ENCODE peak calls at places on chromosomes 6 and 20, in seven cellular contexts. One of them, this sample, is unnamed.

GRCh38 chr6:74015427-74015826 is 319.4 kb downstream of the CD109 start:
- DNase-seq in Peyer's patch: no peak
- DNase-seq in endothelial cell: no peak
- DNase-seq in transverse colon: no peak
- DNase-seq in left lung: no peak
- DNase-seq in cardiac fibroblast: no peak
- DNase-seq in fibroblast of the aortic adventitia: no peak
- DNase-seq in this sample: no peak

GRCh38 chr6:36376742-36377141 is 10.7 kb downstream of the ETV7 start:
- DNase-seq in Peyer's patch: no peak
- DNase-seq in endothelial cell: no peak
- DNase-seq in transverse colon: no peak
- DNase-seq in left lung: no peak
- DNase-seq in cardiac fibroblast: no peak
- DNase-seq in fibroblast of the aortic adventitia: no peak
- DNase-seq in this sample: no peak

GRCh38 chr6:34391711-34392496 is 565 bp downstream of the NUDT3 start:
- DNase-seq in Peyer's patch: peak; percentile 58
- DNase-seq in endothelial cell: peak; percentile 67
- DNase-seq in transverse colon: peak; percentile 61
- DNase-seq in left lung: peak; percentile 91
- DNase-seq in cardiac fibroblast: peak; percentile 49
- DNase-seq in fibroblast of the aortic adventitia: peak; percentile 45
- DNase-seq in this sample: peak; percentile 60

GRCh38 chr20:51116765-51117686 is 94.1 kb upstream of the KCNG1 start:
- DNase-seq in Peyer's patch: no peak
- DNase-seq in endothelial cell: no peak
- DNase-seq in transverse colon: no peak
- DNase-seq in left lung: no peak
- DNase-seq in cardiac fibroblast: no peak
- DNase-seq in fibroblast of the aortic adventitia: peak; percentile 14
- DNase-seq in this sample: peak; percentile 35

GRCh38 chr20:52047811-52048302 is 143.7 kb downstream of the ZFP64 start:
- DNase-seq in Peyer's patch: no peak
- DNase-seq in endothelial cell: no peak
- DNase-seq in transverse colon: no peak
- DNase-seq in left lung: no peak
- DNase-seq in cardiac fibroblast: peak; percentile 7
- DNase-seq in fibroblast of the aortic adventitia: no peak
- DNase-seq in this sample: peak; percentile 53

GRCh38 chr6:138309695-138310094 is 68.0 kb upstream of the SMIM28 start:
- DNase-seq in Peyer's patch: no peak
- DNase-seq in endothelial cell: no peak
- DNase-seq in transverse colon: no peak
- DNase-seq in left lung: no peak
- DNase-seq in cardiac fibroblast: no peak
- DNase-seq in fibroblast of the aortic adventitia: no peak
- DNase-seq in this sample: no peak

GRCh38 chr6:168411130-168411529 is 29.9 kb upstream of the SMOC2 start:
- DNase-seq in Peyer's patch: no peak
- DNase-seq in endothelial cell: no peak
- DNase-seq in transverse colon: no peak
- DNase-seq in left lung: peak; percentile 78
- DNase-seq in cardiac fibroblast: no peak
- DNase-seq in fibroblast of the aortic adventitia: no peak
- DNase-seq in this sample: no peak

GRCh38 chr20:1227121-1227582 is 1.3 kb downstream of the RAD21L1 start:
- DNase-seq in Peyer's patch: no peak
- DNase-seq in endothelial cell: no peak
- DNase-seq in transverse colon: no peak
- DNase-seq in left lung: no peak
- DNase-seq in cardiac fibroblast: no peak
- DNase-seq in fibroblast of the aortic adventitia: no peak
- DNase-seq in this sample: no peak

GRCh38 chr20:4519530-4519929 is 202.2 kb upstream of the PRND start:
- DNase-seq in Peyer's patch: no peak
- DNase-seq in endothelial cell: peak; percentile 53
- DNase-seq in transverse colon: no peak
- DNase-seq in left lung: no peak
- DNase-seq in cardiac fibroblast: no peak
- DNase-seq in fibroblast of the aortic adventitia: no peak
- DNase-seq in this sample: no peak

GRCh38 chr20:16018881-16019280 is 554.4 kb downstream of the KIF16B start:
- DNase-seq in Peyer's patch: no peak
- DNase-seq in endothelial cell: no peak
- DNase-seq in transverse colon: no peak
- DNase-seq in left lung: no peak
- DNase-seq in cardiac fibroblast: no peak
- DNase-seq in fibroblast of the aortic adventitia: no peak
- DNase-seq in this sample: no peak

GRCh38 chr6:125191916-125192609 is 38.5 kb downstream of the TPD52L1 start:
- DNase-seq in Peyer's patch: peak; percentile 24
- DNase-seq in endothelial cell: peak; percentile 37
- DNase-seq in transverse colon: peak; percentile 69
- DNase-seq in left lung: no peak
- DNase-seq in cardiac fibroblast: peak; percentile 88
- DNase-seq in fibroblast of the aortic adventitia: peak; percentile 86
- DNase-seq in this sample: peak; percentile 84

GRCh38 chr6:150254671-150255228 is 111.9 kb downstream of the PPP1R14C start:
- DNase-seq in Peyer's patch: no peak
- DNase-seq in endothelial cell: no peak
- DNase-seq in transverse colon: no peak
- DNase-seq in left lung: no peak
- DNase-seq in cardiac fibroblast: no peak
- DNase-seq in fibroblast of the aortic adventitia: peak; percentile 51
- DNase-seq in this sample: peak; percentile 67

GRCh38 chr20:62732356-62732755 is 23.7 kb downstream of the NTSR1 start:
- DNase-seq in Peyer's patch: no peak
- DNase-seq in endothelial cell: no peak
- DNase-seq in transverse colon: no peak
- DNase-seq in left lung: no peak
- DNase-seq in cardiac fibroblast: no peak
- DNase-seq in fibroblast of the aortic adventitia: no peak
- DNase-seq in this sample: no peak

GRCh38 chr20:64006902-64007301 is 26.0 kb downstream of the PRPF6 start:
- DNase-seq in Peyer's patch: no peak
- DNase-seq in endothelial cell: no peak
- DNase-seq in transverse colon: no peak
- DNase-seq in left lung: no peak
- DNase-seq in cardiac fibroblast: no peak
- DNase-seq in fibroblast of the aortic adventitia: no peak
- DNase-seq in this sample: no peak

GRCh38 chr6:5132741-5133140 is 47.6 kb downstream of the PPP1R3G start:
- DNase-seq in Peyer's patch: peak; percentile 47
- DNase-seq in endothelial cell: peak; percentile 57
- DNase-seq in transverse colon: peak; percentile 44
- DNase-seq in left lung: no peak
- DNase-seq in cardiac fibroblast: peak; percentile 98
- DNase-seq in fibroblast of the aortic adventitia: peak; percentile 95
- DNase-seq in this sample: peak; percentile 80

GRCh38 chr20:2292711-2293110 is 3.1 kb upstream of the TGM3 start:
- DNase-seq in Peyer's patch: no peak
- DNase-seq in endothelial cell: no peak
- DNase-seq in transverse colon: no peak
- DNase-seq in left lung: peak; percentile 87
- DNase-seq in cardiac fibroblast: no peak
- DNase-seq in fibroblast of the aortic adventitia: no peak
- DNase-seq in this sample: no peak

DNA sequence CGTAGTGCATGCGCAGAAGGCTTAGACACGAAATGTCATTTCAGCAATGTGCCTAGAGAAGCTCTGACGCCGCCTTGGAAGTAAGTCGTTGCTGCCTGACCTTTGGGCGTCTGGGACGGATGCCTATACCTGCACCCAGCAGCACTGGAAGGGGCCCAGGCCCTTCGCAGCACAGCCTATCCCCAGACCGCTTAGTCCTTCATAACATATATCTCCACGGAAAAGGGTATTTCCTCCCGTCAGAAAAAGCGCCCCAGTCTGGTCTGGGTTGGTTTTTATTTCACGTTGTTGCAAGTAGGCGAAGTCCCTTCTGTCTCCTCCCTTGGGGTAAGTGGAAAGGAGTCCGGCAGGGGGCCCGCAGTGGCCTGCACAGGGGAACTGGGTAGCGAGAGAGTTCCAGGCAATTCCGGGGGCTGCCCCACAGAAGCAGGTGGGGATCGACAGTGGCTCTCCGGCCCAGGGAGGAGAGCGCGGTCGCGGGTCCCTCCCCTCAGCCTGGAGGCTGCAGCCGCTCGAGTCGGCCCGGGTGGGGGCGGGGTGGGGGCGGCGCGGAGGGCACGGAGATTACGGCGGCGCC is 558 bp upstream of the EYA4 start:
- DNase-seq in Peyer's patch: no peak
- DNase-seq in endothelial cell: peak; percentile 55
- DNase-seq in transverse colon: no peak
- DNase-seq in left lung: peak; percentile 65
- DNase-seq in cardiac fibroblast: peak; percentile 13
- DNase-seq in fibroblast of the aortic adventitia: no peak
- DNase-seq in this sample: peak; percentile 26
- TF ChIP-seq CTCF in Peyer's patch: no peak
- TF ChIP-seq CTCF in endothelial cell: no peak
- TF ChIP-seq CTCF in transverse colon: no peak
- TF ChIP-seq CTCF in left lung: no peak
- TF ChIP-seq CTCF in cardiac fibroblast: no peak
- TF ChIP-seq CTCF in fibroblast of the aortic adventitia: no peak
- TF ChIP-seq CTCF in this sample: peak; percentile 41

GRCh38 chr6:40586369-40586768 is 795 bp downstream of the LRFN2 start:
- DNase-seq in Peyer's patch: no peak
- DNase-seq in endothelial cell: peak; percentile 14
- DNase-seq in transverse colon: no peak
- DNase-seq in left lung: no peak
- DNase-seq in cardiac fibroblast: no peak
- DNase-seq in fibroblast of the aortic adventitia: no peak
- DNase-seq in this sample: no peak

GRCh38 chr6:40588070-40588384 is 863 bp upstream of the LRFN2 start:
- DNase-seq in Peyer's patch: no peak
- DNase-seq in endothelial cell: no peak
- DNase-seq in transverse colon: no peak
- DNase-seq in left lung: no peak
- DNase-seq in cardiac fibroblast: no peak
- DNase-seq in fibroblast of the aortic adventitia: no peak
- DNase-seq in this sample: no peak

GRCh38 chr6:40586800-40587201 is 363 bp downstream of the LRFN2 start:
- DNase-seq in Peyer's patch: no peak
- DNase-seq in endothelial cell: peak; percentile 30
- DNase-seq in transverse colon: no peak
- DNase-seq in left lung: no peak
- DNase-seq in cardiac fibroblast: peak; percentile 2
- DNase-seq in fibroblast of the aortic adventitia: no peak
- DNase-seq in this sample: peak; percentile 1

GRCh38 chr6:40587240-40588069 is at the start of gene LRFN2:
- DNase-seq in Peyer's patch: no peak
- DNase-seq in endothelial cell: peak; percentile 93
- DNase-seq in transverse colon: peak; percentile 76
- DNase-seq in left lung: peak; percentile 89
- DNase-seq in cardiac fibroblast: peak; percentile 74
- DNase-seq in fibroblast of the aortic adventitia: peak; percentile 48
- DNase-seq in this sample: peak; percentile 61

DNA sequence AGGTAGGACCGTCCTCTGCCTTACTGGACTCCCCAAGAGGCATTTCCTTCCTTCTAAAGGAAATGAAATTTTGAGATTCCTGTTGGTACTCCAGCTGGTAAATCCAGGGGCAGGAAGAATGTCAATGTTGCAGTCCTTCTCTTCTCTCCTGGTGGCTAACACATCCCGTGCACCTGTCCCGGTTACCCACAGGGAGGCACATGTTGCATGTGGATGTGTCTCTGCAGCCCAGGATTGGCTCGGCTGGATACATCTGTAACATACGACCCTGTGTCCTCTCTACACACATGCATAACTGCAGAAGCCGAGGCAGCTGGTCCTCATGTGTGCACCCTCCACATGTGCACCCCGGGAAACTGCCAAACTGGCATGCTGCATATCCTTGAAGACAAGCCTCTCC is 1.3 kb upstream of the LRFN2 start:
- DNase-seq in Peyer's patch: no peak
- DNase-seq in endothelial cell: no peak
- DNase-seq in transverse colon: no peak
- DNase-seq in left lung: no peak
- DNase-seq in cardiac fibroblast: no peak
- DNase-seq in fibroblast of the aortic adventitia: no peak
- DNase-seq in this sample: no peak
- TF ChIP-seq CTCF in Peyer's patch: no peak
- TF ChIP-seq CTCF in endothelial cell: no peak
- TF ChIP-seq CTCF in transverse colon: no peak
- TF ChIP-seq CTCF in left lung: no peak
- TF ChIP-seq CTCF in cardiac fibroblast: no peak
- TF ChIP-seq CTCF in fibroblast of the aortic adventitia: no peak
- TF ChIP-seq CTCF in this sample: no peak

DNA sequence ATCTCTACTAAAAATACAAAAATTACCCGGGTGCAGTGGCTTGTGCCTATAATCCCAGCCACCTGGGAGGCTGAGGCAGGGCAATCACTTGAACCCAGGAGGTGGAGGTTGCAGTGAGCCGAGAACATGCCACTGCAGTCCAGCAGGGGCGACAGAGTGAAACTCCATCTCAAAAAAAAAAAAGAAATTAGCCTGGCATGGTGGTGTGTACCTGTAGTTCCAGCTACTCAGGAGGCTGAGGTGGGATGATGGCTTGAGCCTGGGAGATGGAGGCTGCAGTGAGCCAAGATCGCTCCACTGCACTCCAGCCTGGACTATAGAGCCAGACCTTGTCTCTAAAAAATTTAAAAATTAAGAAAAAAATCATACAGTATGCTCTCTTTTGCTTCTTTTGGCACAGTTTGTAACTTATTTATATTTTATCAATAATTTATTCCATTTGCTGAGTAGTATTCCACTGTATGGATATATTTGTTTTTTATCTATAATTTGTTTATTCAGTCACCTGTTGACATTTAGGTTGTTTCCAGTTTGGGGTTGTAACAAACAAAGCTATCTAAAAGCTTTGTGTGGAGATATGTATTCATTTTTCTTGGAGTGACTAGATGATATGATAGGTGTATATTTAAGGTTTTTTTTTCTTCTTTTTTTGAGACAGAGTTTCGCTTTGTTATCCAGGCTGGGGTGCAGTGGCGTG is 8.0 kb upstream of the MYBL2 start:
- DNase-seq in Peyer's patch: no peak
- DNase-seq in endothelial cell: no peak
- DNase-seq in transverse colon: no peak
- DNase-seq in left lung: no peak
- DNase-seq in cardiac fibroblast: no peak
- DNase-seq in fibroblast of the aortic adventitia: no peak
- DNase-seq in this sample: no peak
- TF ChIP-seq CTCF in Peyer's patch: no peak
- TF ChIP-seq CTCF in endothelial cell: no peak
- TF ChIP-seq CTCF in transverse colon: no peak
- TF ChIP-seq CTCF in left lung: no peak
- TF ChIP-seq CTCF in cardiac fibroblast: no peak
- TF ChIP-seq CTCF in fibroblast of the aortic adventitia: no peak
- TF ChIP-seq CTCF in this sample: no peak

DNA sequence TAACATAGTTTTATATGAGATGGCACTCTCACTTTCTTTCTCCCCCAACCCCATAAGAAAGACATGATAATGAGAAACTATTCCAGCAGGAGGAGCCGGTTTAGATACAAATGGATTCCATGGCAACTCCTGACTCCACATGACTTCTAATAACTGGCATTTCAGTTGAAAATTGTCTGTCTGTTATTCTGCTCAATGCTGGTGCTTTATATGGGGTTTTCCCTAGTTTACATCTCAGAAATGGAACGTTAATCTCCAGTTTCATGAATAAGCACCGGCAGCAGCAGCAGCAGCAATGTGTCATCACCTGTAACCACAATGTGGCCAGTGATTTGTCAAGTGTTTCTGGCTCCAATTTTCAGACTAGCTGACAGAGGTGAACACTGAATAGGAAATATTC is 8.0 kb upstream of the SIM1 start:
- DNase-seq in Peyer's patch: no peak
- DNase-seq in endothelial cell: no peak
- DNase-seq in transverse colon: no peak
- DNase-seq in left lung: no peak
- DNase-seq in cardiac fibroblast: no peak
- DNase-seq in fibroblast of the aortic adventitia: no peak
- DNase-seq in this sample: no peak
- TF ChIP-seq CTCF in Peyer's patch: no peak
- TF ChIP-seq CTCF in endothelial cell: no peak
- TF ChIP-seq CTCF in transverse colon: no peak
- TF ChIP-seq CTCF in left lung: no peak
- TF ChIP-seq CTCF in cardiac fibroblast: no peak
- TF ChIP-seq CTCF in fibroblast of the aortic adventitia: no peak
- TF ChIP-seq CTCF in this sample: no peak